ENCODE peak calls at places on chromosomes 1 and 21, in nine cellular contexts. R is stimulated activated CD8-positive, alpha-beta memory T cell treated with anti-CD3 and anti-CD28 coated beads, Interleukin-12 subunit alpha, Interleukin-12 subunit beta, amount 100 ng/mL, for 4 hours; H is naive thymus-derived CD4-positive, alpha-beta T cell; U is Calu3; G is effector CD4-positive, alpha-beta T cell; M is activated T-cell treated with anti-CD3 and anti-CD28 coated beads, Interleukin-2, amount 50 U/mL, for 72 hours; K is thyroid gland; F is IMR-90; E is mesenchymal stem cell. Z is an unnamed sample.

GRCh38 chr1:37931148-37931492 is 15.7 kb downstream of the INPP5B start:
- DNase-seq in R (no peak), K (peak), F (no peak), E (peak), H (no peak), M (peak), G (no peak), U (peak), Z (no peak)

GRCh38 chr1:183025782-183026774 is 2.9 kb downstream of the LAMC1 start:
- DNase-seq in F (peak), H (no peak), M (no peak), K (no peak), U (no peak), R (no peak), G (no peak), E (no peak), Z (no peak)

GRCh38 chr1:44808938-44809917 is 905 bp downstream of the BTBD19 start:
- DNase-seq in U (no peak), E (peak), R (peak), G (peak), K (peak), M (peak), H (peak), F (peak), Z (no peak)

GRCh38 chr1:19209439-19209989 is 552 bp downstream of the UBR4 start:
- DNase-seq in R (no peak), G (peak), F (peak), K (peak), E (peak), M (peak), H (no peak), U (no peak), Z (no peak)

GRCh38 chr21:39647476-39647875 is 34.7 kb downstream of the B3GALT5 start:
- DNase-seq in K (no peak), E (peak), F (peak), H (no peak), M (no peak), U (peak), R (no peak), G (no peak), Z (no peak)

GRCh38 chr1:208640295-208640694 is 396.1 kb upstream of the PLXNA2 start:
- DNase-seq in R (no peak), F (no peak), E (no peak), H (no peak), U (no peak), G (no peak), M (no peak), K (no peak), Z (no peak)

GRCh38 chr1:20068722-20069121 is 1.3 kb upstream of the PLA2G5 start:
- DNase-seq in R (no peak), E (no peak), H (no peak), G (no peak), M (no peak), U (no peak), F (no peak), K (no peak), Z (no peak)

GRCh38 chr1:147496571-147496970 is 44.7 kb upstream of the BCL9 start:
- DNase-seq in G (no peak), E (peak), U (peak), R (no peak), H (no peak), K (no peak), M (no peak), F (peak), Z (peak)

GRCh38 chr1:203046984-203047630 is 20.8 kb downstream of the PPFIA4 start:
- DNase-seq in R (no peak), M (no peak), H (no peak), E (peak), U (no peak), F (peak), G (no peak), K (no peak), Z (no peak)

GRCh38 chr1:245888809-245889208 is 618.3 kb downstream of the SMYD3 start:
- DNase-seq in H (no peak), K (no peak), F (peak), R (no peak), M (peak), U (peak), E (peak), G (no peak), Z (no peak)

GRCh38 chr1:193730017-193730416 is 543.6 kb upstream of the B3GALT2 start:
- DNase-seq in E (peak), R (no peak), U (no peak), H (no peak), G (no peak), F (peak), K (no peak), M (no peak), Z (no peak)